ENCODE peak calls at places on chromosomes 3 and 15, in four cellular contexts. S, L, B and A are unnamed samples.

GRCh38 chr3:27976933-27977332 is 254.8 kb upstream of the EOMES start:
- DNase-seq in S (no peak), L (no peak), B (no peak), A (no peak)

GRCh38 chr15:37880009-37880834 is 54.2 kb upstream of the TMCO5A start:
- DNase-seq in S (peak; percentile 28), L (no peak), B (no peak), A (no peak)

GRCh38 chr3:42960282-42960681 is 18.8 kb upstream of the GASK1A start:
- DNase-seq in S (peak; percentile 4), L (no peak), B (no peak), A (no peak)

GRCh38 chr3:111737712-111738097 is 121.4 kb upstream of the PHLDB2 start:
- DNase-seq in S (peak; percentile 40), L (no peak), B (peak; percentile 76), A (peak; percentile 49)

GRCh38 chr3:57949779-57950618 is 58.2 kb upstream of the FLNB start:
- DNase-seq in S (peak; percentile 57), L (no peak), B (peak; percentile 54), A (no peak)

GRCh38 chr3:36606871-36607765 is 157.2 kb downstream of the DCLK3 start:
- DNase-seq in S (no peak), L (no peak), B (no peak), A (no peak)

GRCh38 chr3:148861277-148861869 is 3.7 kb upstream of the CPA3 start:
- DNase-seq in S (peak; percentile 40), L (no peak), B (no peak), A (no peak)

GRCh38 chr3:50340404-50341329 is at the start of gene RASSF1:
- DNase-seq in S (no peak), L (peak; percentile 51), B (peak; percentile 79), A (no peak)

GRCh38 chr3:11770477-11771381 is 76.0 kb downstream of the TAMM41 start:
- DNase-seq in S (peak; percentile 89), L (peak; percentile 74), B (peak; percentile 91), A (peak; percentile 68)

GRCh38 chr3:192831111-192831644 is 86.5 kb downstream of the MB21D2 start:
- DNase-seq in S (no peak), L (no peak), B (no peak), A (peak; percentile 71)